ENCODE peak calls at places on chromosomes 1 and 21, in six cellular contexts. L is GM12891, O is H1, V is K562, U is HepG2, I is SK-N-SH. Z is an unnamed sample.

GRCh38 chr1:205186191-205186590 is 25.3 kb downstream of the DSTYK start:
- DNase-seq in L (no peak), O (no peak), V (no peak), U (no peak), I (no peak), Z (no peak)

GRCh38 chr1:161718559-161719324 is 2.6 kb upstream of the FCRLB start:
- DNase-seq in L (no peak), O (no peak), V (no peak), U (no peak), I (no peak), Z (no peak)

GRCh38 chr1:208252126-208252853 is 8.1 kb upstream of the PLXNA2 start:
- DNase-seq in L (no peak), O (no peak), V (peak), U (peak), I (peak), Z (no peak)

GRCh38 chr1:29180497-29181412 is 945 bp downstream of the SRSF4 start:
- DNase-seq in L (no peak), O (no peak), V (no peak), U (no peak), I (no peak), Z (peak)

GRCh38 chr1:54581621-54582035 is 33.6 kb downstream of the ACOT11 start:
- DNase-seq in L (no peak), O (no peak), V (no peak), U (peak), I (peak), Z (no peak)

GRCh38 chr21:22536511-22536910 is 1538.3 kb downstream of the NCAM2 start:
- DNase-seq in L (no peak), O (no peak), V (no peak), U (no peak), I (no peak), Z (no peak)

GRCh38 chr1:46606255-46606965 is 2.3 kb upstream of the MKNK1 start:
- DNase-seq in L (no peak), O (no peak), V (no peak), U (no peak), I (no peak), Z (no peak)

GRCh38 chr1:213065800-213066199 is 14.8 kb downstream of the RPS6KC1 start:
- DNase-seq in L (no peak), O (no peak), V (no peak), U (no peak), I (no peak), Z (no peak)

GRCh38 chr1:227917081-227917950 is 30.4 kb downstream of the WNT9A start:
- DNase-seq in L (no peak), O (no peak), V (no peak), U (no peak), I (no peak), Z (no peak)

GRCh38 chr1:49630156-49630555 is 393.6 kb downstream of the AGBL4 start:
- DNase-seq in L (no peak), O (no peak), V (no peak), U (no peak), I (no peak), Z (no peak)

GRCh38 chr21:38914531-38915385 is 109.0 kb downstream of the ETS2 start:
- DNase-seq in L (no peak), O (no peak), V (no peak), U (peak), I (no peak), Z (no peak)

GRCh38 chr21:38915546-38915945 is 109.8 kb downstream of the ETS2 start:
- DNase-seq in L (no peak), O (no peak), V (no peak), U (no peak), I (no peak), Z (no peak)

GRCh38 chr21:38916214-38916964 is 110.7 kb downstream of the ETS2 start:
- DNase-seq in L (no peak), O (no peak), V (no peak), U (peak), I (no peak), Z (no peak)

GRCh38 chr21:38918629-38919346 is 113.1 kb downstream of the ETS2 start:
- DNase-seq in L (no peak), O (no peak), V (no peak), U (peak), I (no peak), Z (no peak)

GRCh38 chr21:38917045-38917774 is 111.5 kb downstream of the ETS2 start:
- DNase-seq in L (no peak), O (no peak), V (no peak), U (peak), I (no peak), Z (no peak)
- TF ChIP-seq TAF1 in L (no peak), O (no peak), V (no peak), U (no peak), I (no peak), Z (no peak)

GRCh38 chr1:240308061-240308460 is 216.4 kb downstream of the FMN2 start:
- DNase-seq in L (no peak), O (no peak), V (no peak), U (no peak), I (no peak), Z (no peak)

GRCh38 chr1:240309804-240310203 is 218.1 kb downstream of the FMN2 start:
- DNase-seq in L (no peak), O (no peak), V (no peak), U (no peak), I (no peak), Z (no peak)

GRCh38 chr1:240314845-240315746 is 223.4 kb downstream of the FMN2 start:
- DNase-seq in L (no peak), O (no peak), V (no peak), U (no peak), I (no peak), Z (no peak)

GRCh38 chr1:240310226-240310925 is 218.7 kb downstream of the FMN2 start:
- DNase-seq in L (no peak), O (no peak), V (no peak), U (no peak), I (no peak), Z (no peak)

DNA sequence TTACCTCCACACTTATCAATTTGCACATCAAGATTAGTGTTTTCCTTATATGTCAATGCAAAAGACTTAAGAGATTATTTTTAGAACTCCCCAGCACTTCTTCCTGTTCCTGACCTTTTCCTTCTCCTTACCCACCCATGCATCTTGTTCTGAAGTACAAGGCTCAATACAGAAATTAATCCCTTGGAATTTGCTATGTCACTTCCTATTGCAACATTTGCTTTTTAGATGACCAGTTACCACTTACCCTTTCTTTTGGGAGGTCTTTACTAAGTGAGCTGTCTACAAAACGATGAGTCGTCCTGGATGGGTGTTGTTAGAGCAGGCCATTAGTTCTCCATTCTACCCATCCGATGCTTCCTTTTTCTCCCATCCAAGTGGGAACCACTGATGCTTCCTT is 221.2 kb downstream of the FMN2 start:
- DNase-seq in L (no peak), O (no peak), V (no peak), U (no peak), I (no peak), Z (no peak)
- TF ChIP-seq TAF1 in L (no peak), O (no peak), V (no peak), U (no peak), I (no peak), Z (no peak)

GRCh38 chr1:234322979-234323378 is 50.3 kb upstream of the COA6 start:
- DNase-seq in L (no peak), O (peak), V (peak), U (peak), I (no peak), Z (peak)

GRCh38 chr1:234327577-234328164 is 45.6 kb upstream of the COA6 start:
- DNase-seq in L (no peak), O (no peak), V (no peak), U (peak), I (no peak), Z (no peak)

GRCh38 chr1:234325878-234326492 is 47.3 kb upstream of the COA6 start:
- DNase-seq in L (no peak), O (no peak), V (no peak), U (no peak), I (no peak), Z (no peak)

GRCh38 chr1:234324668-234325225 is 48.5 kb upstream of the COA6 start:
- DNase-seq in L (no peak), O (no peak), V (no peak), U (no peak), I (peak), Z (no peak)

GRCh38 chr1:234326493-234327366 is 46.5 kb upstream of the COA6 start:
- DNase-seq in L (peak), O (peak), V (peak), U (peak), I (peak), Z (peak)
- TF ChIP-seq TAF1 in L (no peak), O (no peak), V (no peak), U (no peak), I (no peak), Z (no peak)

DNA sequence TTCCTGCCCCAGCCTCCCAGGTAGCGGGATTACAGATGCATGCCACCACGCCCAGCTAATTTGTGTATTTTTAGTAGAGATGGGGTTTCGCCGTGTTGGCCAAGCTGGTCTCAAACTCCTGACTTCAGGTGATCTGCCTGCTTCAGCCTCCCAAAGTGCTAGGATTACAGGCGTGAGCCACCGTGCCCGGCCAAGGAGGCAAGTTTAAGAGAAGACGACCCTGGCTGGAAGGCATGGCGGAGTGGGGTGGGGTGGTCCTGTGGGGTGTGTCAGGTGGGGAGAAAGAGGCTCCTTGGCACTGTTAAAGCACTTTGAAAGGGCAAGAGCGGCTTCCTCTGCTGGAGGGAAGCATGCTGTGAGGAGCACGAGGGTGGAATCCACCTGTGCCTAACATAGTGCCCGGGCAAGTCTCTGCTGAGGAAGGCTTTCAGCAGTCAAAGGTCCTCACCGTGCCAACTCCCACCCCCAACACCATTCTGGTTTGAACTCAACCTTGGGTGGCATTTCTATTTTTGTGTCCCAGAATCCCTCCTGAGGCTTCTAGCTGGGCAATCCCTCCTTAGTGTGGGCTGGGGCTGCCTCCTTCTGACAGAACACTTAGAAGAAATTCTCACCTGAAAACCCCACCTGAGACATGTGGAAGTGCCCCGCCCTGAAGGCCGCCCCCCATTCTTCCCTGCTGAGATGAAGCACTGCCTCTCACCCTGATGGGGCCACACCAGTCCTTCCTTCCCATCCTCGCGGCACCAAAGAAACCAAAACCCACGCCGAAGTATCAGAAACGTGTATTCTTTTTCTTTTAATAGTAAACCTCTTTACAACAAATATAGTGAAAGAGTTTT is 37.4 kb downstream of the MEF2D start:
- DNase-seq in L (no peak), O (no peak), V (no peak), U (no peak), I (no peak), Z (no peak)
- TF ChIP-seq TAF1 in L (no peak), O (no peak), V (no peak), U (no peak), I (no peak), Z (no peak)

DNA sequence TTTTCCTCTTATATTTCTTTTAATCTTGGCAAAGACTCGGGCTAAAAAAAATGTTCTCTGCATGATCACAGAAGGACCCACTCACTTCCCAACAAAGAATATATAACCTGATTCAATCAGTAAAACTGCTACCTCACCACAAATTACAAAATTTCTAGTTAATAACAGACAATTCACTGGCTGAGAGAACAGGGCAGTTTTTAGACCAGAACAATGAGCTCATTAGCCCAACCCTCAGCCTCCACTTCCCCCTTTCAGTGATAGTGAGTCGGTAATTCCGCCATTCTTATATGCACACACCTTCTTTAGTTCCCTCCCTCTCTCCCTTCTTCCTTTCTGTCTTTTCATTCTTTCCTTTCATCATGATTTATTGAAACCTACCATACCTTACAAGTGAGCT is 8.9 kb downstream of the SIPA1L2 start:
- DNase-seq in L (no peak), O (no peak), V (no peak), U (no peak), I (no peak), Z (no peak)
- TF ChIP-seq TAF1 in L (no peak), O (no peak), V (no peak), U (no peak), I (no peak), Z (no peak)

GRCh38 chr1:197781998-197782718 is 6.9 kb upstream of the DENND1B start:
- DNase-seq in L (no peak), O (no peak), V (no peak), U (no peak), I (no peak), Z (no peak)
- TF ChIP-seq TAF1 in L (no peak), O (no peak), V (no peak), U (no peak), I (no peak), Z (no peak)

Z was measured in GM12892.